ENCODE peak calls at places on chromosomes 12 and 14, in four cellular contexts. One of them, this sample, is unnamed.

GRCh38 chr12:51941011-51941561 is 10.4 kb upstream of the ACVR1B start:
- DNase-seq in tibial nerve: no peak
- DNase-seq in BE2C: peak
- DNase-seq in HepG2: no peak
- DNase-seq in this sample: peak

GRCh38 chr14:24425704-24426103 is 3.8 kb downstream of the CBLN3 start:
- DNase-seq in tibial nerve: no peak
- DNase-seq in BE2C: no peak
- DNase-seq in HepG2: peak
- DNase-seq in this sample: peak

GRCh38 chr14:77128414-77128891 is 13.1 kb downstream of the ZDHHC22 start:
- DNase-seq in tibial nerve: no peak
- DNase-seq in BE2C: no peak
- DNase-seq in HepG2: peak
- DNase-seq in this sample: no peak

GRCh38 chr12:16939871-16940306 is 333.9 kb upstream of the LMO3 start:
- DNase-seq in tibial nerve: no peak
- DNase-seq in BE2C: peak
- DNase-seq in HepG2: peak
- DNase-seq in this sample: peak

GRCh38 chr12:50222275-50222783 is 55.2 kb upstream of the CERS5 start:
- DNase-seq in tibial nerve: peak
- DNase-seq in BE2C: peak
- DNase-seq in HepG2: no peak
- DNase-seq in this sample: peak

GRCh38 chr12:27343255-27344000 is 10.8 kb downstream of the BMAL2 start:
- DNase-seq in tibial nerve: no peak
- DNase-seq in BE2C: no peak
- DNase-seq in HepG2: no peak
- DNase-seq in this sample: peak

GRCh38 chr14:91229743-91230200 is 14.7 kb downstream of the GPR68 start:
- DNase-seq in tibial nerve: no peak
- DNase-seq in BE2C: no peak
- DNase-seq in HepG2: no peak
- DNase-seq in this sample: peak

GRCh38 chr12:113678222-113678621 is 206.6 kb upstream of the LHX5 start:
- DNase-seq in tibial nerve: no peak
- DNase-seq in BE2C: no peak
- DNase-seq in HepG2: no peak
- DNase-seq in this sample: no peak

GRCh38 chr12:105935981-105936380 is 202.8 kb downstream of the NUAK1 start:
- DNase-seq in tibial nerve: no peak
- DNase-seq in BE2C: no peak
- DNase-seq in HepG2: no peak
- DNase-seq in this sample: no peak

GRCh38 chr14:103140316-103141109 is 17.3 kb downstream of the TNFAIP2 start:
- DNase-seq in tibial nerve: no peak
- DNase-seq in BE2C: no peak
- DNase-seq in HepG2: peak
- DNase-seq in this sample: no peak

GRCh38 chr14:95057851-95058250 is 99.5 kb downstream of the DICER1 start:
- DNase-seq in tibial nerve: no peak
- DNase-seq in BE2C: no peak
- DNase-seq in HepG2: no peak
- DNase-seq in this sample: no peak

GRCh38 chr14:103008126-103008525 is 49.2 kb downstream of the CDC42BPB start:
- DNase-seq in tibial nerve: no peak
- DNase-seq in BE2C: no peak
- DNase-seq in HepG2: no peak
- DNase-seq in this sample: no peak

GRCh38 chr12:2129076-2129475 is 76.3 kb downstream of the CACNA1C start:
- DNase-seq in tibial nerve: no peak
- DNase-seq in BE2C: no peak
- DNase-seq in HepG2: no peak
- DNase-seq in this sample: peak

GRCh38 chr12:44317651-44318126 is 481.8 kb downstream of the TMEM117 start:
- DNase-seq in tibial nerve: no peak
- DNase-seq in BE2C: peak
- DNase-seq in HepG2: peak
- DNase-seq in this sample: peak

GRCh38 chr12:132210223-132211055 is 66.2 kb downstream of the NOC4L start:
- DNase-seq in tibial nerve: no peak
- DNase-seq in BE2C: no peak
- DNase-seq in HepG2: no peak
- DNase-seq in this sample: no peak

GRCh38 chr14:69699743-69700309 is 67.1 kb upstream of the SRSF5 start:
- DNase-seq in tibial nerve: no peak
- DNase-seq in BE2C: no peak
- DNase-seq in HepG2: no peak
- DNase-seq in this sample: no peak

GRCh38 chr12:12786716-12787601 is 1.5 kb downstream of the APOLD1 start:
- DNase-seq in tibial nerve: peak
- DNase-seq in BE2C: peak
- DNase-seq in HepG2: peak
- DNase-seq in this sample: peak

GRCh38 chr14:60956202-60956601 is 24.7 kb downstream of the TRMT5 start:
- DNase-seq in tibial nerve: no peak
- DNase-seq in BE2C: no peak
- DNase-seq in HepG2: no peak
- DNase-seq in this sample: no peak

GRCh38 chr12:92146865-92147264 is 1.2 kb upstream of the BTG1 start:
- DNase-seq in tibial nerve: no peak
- DNase-seq in BE2C: no peak
- DNase-seq in HepG2: no peak
- DNase-seq in this sample: no peak

GRCh38 chr12:45726594-45727300 is 2.8 kb upstream of the ARID2 start:
- DNase-seq in tibial nerve: peak
- DNase-seq in BE2C: peak
- DNase-seq in HepG2: peak
- DNase-seq in this sample: peak

GRCh38 chr12:14665354-14666348 is 30.7 kb downstream of the GUCY2C start:
- DNase-seq in tibial nerve: no peak
- DNase-seq in BE2C: no peak
- DNase-seq in HepG2: no peak
- DNase-seq in this sample: no peak

GRCh38 chr12:53044052-53044581 is 5.7 kb upstream of the TNS2 start:
- DNase-seq in tibial nerve: no peak
- DNase-seq in BE2C: no peak
- DNase-seq in HepG2: peak
- DNase-seq in this sample: no peak

GRCh38 chr12:61412209-61412608 is 848.0 kb upstream of the USP15 start:
- DNase-seq in tibial nerve: no peak
- DNase-seq in BE2C: no peak
- DNase-seq in HepG2: no peak
- DNase-seq in this sample: no peak

GRCh38 chr14:22155582-22155981 is 433.4 kb downstream of the DAD1 start:
- DNase-seq in tibial nerve: no peak
- DNase-seq in BE2C: no peak
- DNase-seq in HepG2: no peak
- DNase-seq in this sample: no peak

GRCh38 chr14:77186911-77187648 is 5.5 kb downstream of the TMEM63C start:
- DNase-seq in tibial nerve: no peak
- DNase-seq in BE2C: no peak
- DNase-seq in HepG2: no peak
- DNase-seq in this sample: no peak

GRCh38 chr14:46480817-46481216 is 170.8 kb downstream of the RPL10L start:
- DNase-seq in tibial nerve: no peak
- DNase-seq in BE2C: no peak
- DNase-seq in HepG2: no peak
- DNase-seq in this sample: no peak

GRCh38 chr12:105983622-105984325 is 155.0 kb downstream of the NUAK1 start:
- DNase-seq in tibial nerve: no peak
- DNase-seq in BE2C: no peak
- DNase-seq in HepG2: no peak
- DNase-seq in this sample: peak

GRCh38 chr12:85803231-85803630 is 33.0 kb downstream of the RASSF9 start:
- DNase-seq in tibial nerve: no peak
- DNase-seq in BE2C: no peak
- DNase-seq in HepG2: no peak
- DNase-seq in this sample: no peak

GRCh38 chr12:125776212-125776611 is 711.0 kb downstream of the AACS start:
- DNase-seq in tibial nerve: no peak
- DNase-seq in BE2C: no peak
- DNase-seq in HepG2: no peak
- DNase-seq in this sample: no peak

GRCh38 chr14:94521375-94522114 is 12.3 kb upstream of the SERPINA12 start:
- DNase-seq in tibial nerve: no peak
- DNase-seq in BE2C: no peak
- DNase-seq in HepG2: no peak
- DNase-seq in this sample: no peak

GRCh38 chr14:68349900-68350323 is 443.0 kb downstream of the ZFP36L1 start:
- DNase-seq in tibial nerve: no peak
- DNase-seq in BE2C: no peak
- DNase-seq in HepG2: peak
- DNase-seq in this sample: peak

GRCh38 chr12:27052176-27052575 is 29.8 kb downstream of the MED21 start:
- DNase-seq in tibial nerve: no peak
- DNase-seq in BE2C: no peak
- DNase-seq in HepG2: no peak
- DNase-seq in this sample: no peak

DNA sequence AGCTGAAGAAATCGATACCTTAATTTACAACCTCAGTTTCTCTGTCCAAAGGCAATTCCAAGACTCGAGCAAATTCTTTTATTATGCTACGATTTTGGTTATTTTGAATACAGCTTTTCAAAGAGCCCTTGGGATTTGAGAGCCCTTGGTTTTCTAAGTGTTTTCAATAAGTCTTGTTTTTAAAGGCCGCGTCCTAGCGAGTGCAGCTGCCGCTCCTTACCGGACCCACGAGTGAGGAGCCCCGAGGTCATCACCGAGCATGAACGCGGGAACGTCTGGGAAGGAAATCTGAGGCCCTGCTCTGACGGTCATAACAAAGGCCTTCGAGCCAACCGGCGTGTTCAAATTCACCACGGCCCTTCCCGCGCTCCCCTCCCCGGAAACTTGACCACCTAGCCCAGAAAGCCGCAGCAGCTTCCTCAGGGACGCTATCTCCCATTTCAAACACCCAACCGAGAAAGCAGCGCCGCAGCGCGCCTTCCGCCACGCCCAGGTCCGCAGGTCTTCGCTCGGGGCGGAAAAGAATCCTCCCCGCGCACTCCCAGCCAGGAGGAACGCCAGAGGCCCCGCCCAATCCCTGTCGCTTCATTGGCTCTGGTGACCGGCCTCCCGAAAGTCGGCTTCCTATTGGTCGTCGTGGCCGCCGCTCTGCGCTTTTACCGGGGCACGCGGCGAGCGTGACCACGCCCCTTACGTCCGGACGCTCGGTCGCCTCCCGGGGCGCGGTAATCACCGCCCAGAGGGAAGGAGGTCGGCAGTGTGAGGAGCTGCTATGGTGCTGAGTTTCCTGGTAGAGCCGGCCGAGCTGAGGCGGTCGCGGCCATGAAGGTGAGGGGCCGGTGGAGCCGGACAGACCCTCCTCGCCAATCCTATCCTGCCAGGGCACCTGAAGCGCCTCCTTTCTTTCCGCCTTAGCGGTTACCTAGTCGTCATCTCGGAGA is at the start of gene RNF34:
- DNase-seq in tibial nerve: peak
- DNase-seq in BE2C: peak
- DNase-seq in HepG2: peak
- DNase-seq in this sample: peak
- TF ChIP-seq CTCF in tibial nerve: no peak
- TF ChIP-seq CTCF in BE2C: no peak
- TF ChIP-seq CTCF in HepG2: peak
- TF ChIP-seq CTCF in this sample: no peak

GRCh38 chr14:74683406-74683805 is 29.5 kb downstream of the AREL1 start:
- DNase-seq in tibial nerve: no peak
- DNase-seq in BE2C: no peak
- DNase-seq in HepG2: no peak
- DNase-seq in this sample: no peak
- H3K4me3 ChIP-seq in tibial nerve: no peak
- H3K4me3 ChIP-seq in BE2C: no peak
- H3K4me3 ChIP-seq in HepG2: no peak
- H3K4me3 ChIP-seq in this sample: no peak

GRCh38 chr14:104792945-104793702 is 2.4 kb downstream of the AKT1 start:
- DNase-seq in tibial nerve: no peak
- DNase-seq in BE2C: no peak
- DNase-seq in HepG2: no peak
- DNase-seq in this sample: no peak
- TF ChIP-seq CTCF in tibial nerve: no peak
- TF ChIP-seq CTCF in BE2C: peak
- TF ChIP-seq CTCF in HepG2: no peak
- TF ChIP-seq CTCF in this sample: no peak

DNA sequence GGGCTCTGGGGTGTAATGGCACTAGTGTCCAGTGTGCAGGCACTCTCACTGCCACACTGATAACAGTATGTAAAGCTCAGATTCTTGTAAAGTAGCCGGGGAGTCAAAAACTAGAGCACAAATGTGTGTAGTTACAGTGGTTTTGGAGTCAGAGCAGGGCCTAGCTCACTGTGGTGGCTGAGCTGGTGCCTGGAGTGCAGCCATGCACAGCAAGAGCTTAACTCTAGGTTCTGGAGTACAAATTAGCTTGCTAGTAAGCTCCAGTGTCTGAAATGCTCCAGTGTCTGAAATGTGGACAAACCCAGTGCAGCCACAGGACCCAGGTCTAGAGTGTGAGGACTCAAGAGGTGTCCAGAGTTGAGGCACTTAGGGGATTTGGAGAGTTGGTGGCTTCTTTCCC is 149.2 kb downstream of the MSRB3 start:
- DNase-seq in tibial nerve: no peak
- DNase-seq in BE2C: no peak
- DNase-seq in HepG2: no peak
- DNase-seq in this sample: no peak
- H3K4me3 ChIP-seq in tibial nerve: no peak
- H3K4me3 ChIP-seq in BE2C: no peak
- H3K4me3 ChIP-seq in HepG2: no peak
- H3K4me3 ChIP-seq in this sample: no peak

DNA sequence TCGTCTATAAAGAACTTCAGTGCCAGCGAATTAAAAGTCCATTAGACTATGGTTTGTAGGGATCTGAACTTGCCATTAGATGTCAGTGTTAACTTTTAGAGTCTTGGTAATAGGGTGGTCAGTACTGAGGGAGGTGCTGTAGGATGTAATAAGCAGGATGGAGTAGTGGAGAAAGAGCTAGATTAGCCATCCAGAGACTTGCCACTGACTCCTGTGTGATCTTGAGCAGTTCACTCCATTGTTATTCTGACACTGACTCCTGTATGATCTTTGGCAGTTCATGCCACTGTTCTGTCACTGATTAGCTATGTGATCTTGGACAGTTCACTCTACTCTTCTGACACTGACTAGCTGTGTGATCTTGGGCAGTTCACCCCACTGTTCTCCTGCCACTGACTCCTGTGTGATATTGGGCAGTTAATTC is 133.6 kb downstream of the TTLL5 start:
- DNase-seq in tibial nerve: no peak
- DNase-seq in BE2C: no peak
- DNase-seq in HepG2: peak
- DNase-seq in this sample: peak
- TF ChIP-seq CTCF in tibial nerve: peak
- TF ChIP-seq CTCF in BE2C: peak
- TF ChIP-seq CTCF in HepG2: peak
- TF ChIP-seq CTCF in this sample: peak